ENCODE peak calls at places on chromosomes 13 and 19, in five cellular contexts. One of them, this sample, is unnamed.

GRCh38 chr19:1373534-1374249 is 10.0 kb upstream of the NDUFS7 start:
- DNase-seq in HL-60: no peak
- DNase-seq in iris pigment epithelial cell: peak; percentile 86
- DNase-seq in T follicular helper cell: no peak
- DNase-seq in stimulated activated CD8-positive, alpha-beta memory T cell treated with anti-CD3 and anti-CD28 coated beads, Interleukin-2, amount 100 ng/mL, for 48 hours: no peak
- DNase-seq in this sample: no peak

GRCh38 chr19:4343845-4344713 is 717 bp downstream of the MPND start:
- DNase-seq in HL-60: peak; percentile 28
- DNase-seq in iris pigment epithelial cell: no peak
- DNase-seq in T follicular helper cell: no peak
- DNase-seq in stimulated activated CD8-positive, alpha-beta memory T cell treated with anti-CD3 and anti-CD28 coated beads, Interleukin-2, amount 100 ng/mL, for 48 hours: no peak
- DNase-seq in this sample: no peak

GRCh38 chr13:66675620-66676019 is 554.5 kb downstream of the PCDH9 start:
- DNase-seq in HL-60: no peak
- DNase-seq in iris pigment epithelial cell: peak; percentile 57
- DNase-seq in T follicular helper cell: no peak
- DNase-seq in stimulated activated CD8-positive, alpha-beta memory T cell treated with anti-CD3 and anti-CD28 coated beads, Interleukin-2, amount 100 ng/mL, for 48 hours: no peak
- DNase-seq in this sample: no peak

GRCh38 chr13:40439928-40440327 is 226.5 kb downstream of the FOXO1 start:
- DNase-seq in HL-60: no peak
- DNase-seq in iris pigment epithelial cell: no peak
- DNase-seq in T follicular helper cell: no peak
- DNase-seq in stimulated activated CD8-positive, alpha-beta memory T cell treated with anti-CD3 and anti-CD28 coated beads, Interleukin-2, amount 100 ng/mL, for 48 hours: no peak
- DNase-seq in this sample: no peak

GRCh38 chr19:15595069-15595468 is 19.9 kb upstream of the CYP4F8 start:
- DNase-seq in HL-60: no peak
- DNase-seq in iris pigment epithelial cell: no peak
- DNase-seq in T follicular helper cell: no peak
- DNase-seq in stimulated activated CD8-positive, alpha-beta memory T cell treated with anti-CD3 and anti-CD28 coated beads, Interleukin-2, amount 100 ng/mL, for 48 hours: no peak
- DNase-seq in this sample: no peak

GRCh38 chr13:47027797-47028437 is 131.1 kb upstream of the HTR2A start:
- DNase-seq in HL-60: no peak
- DNase-seq in iris pigment epithelial cell: no peak
- DNase-seq in T follicular helper cell: no peak
- DNase-seq in stimulated activated CD8-positive, alpha-beta memory T cell treated with anti-CD3 and anti-CD28 coated beads, Interleukin-2, amount 100 ng/mL, for 48 hours: no peak
- DNase-seq in this sample: no peak

GRCh38 chr19:17766543-17767131 is 15.4 kb downstream of the FCHO1 start:
- DNase-seq in HL-60: peak; percentile 81
- DNase-seq in iris pigment epithelial cell: peak; percentile 78
- DNase-seq in T follicular helper cell: no peak
- DNase-seq in stimulated activated CD8-positive, alpha-beta memory T cell treated with anti-CD3 and anti-CD28 coated beads, Interleukin-2, amount 100 ng/mL, for 48 hours: no peak
- DNase-seq in this sample: peak; percentile 80

GRCh38 chr19:38528213-38528755 is 89.5 kb downstream of the MAP4K1 start:
- DNase-seq in HL-60: no peak
- DNase-seq in iris pigment epithelial cell: no peak
- DNase-seq in T follicular helper cell: no peak
- DNase-seq in stimulated activated CD8-positive, alpha-beta memory T cell treated with anti-CD3 and anti-CD28 coated beads, Interleukin-2, amount 100 ng/mL, for 48 hours: no peak
- DNase-seq in this sample: no peak

GRCh38 chr19:45171211-45171623 is 6.8 kb downstream of the TRAPPC6A start:
- DNase-seq in HL-60: no peak
- DNase-seq in iris pigment epithelial cell: no peak
- DNase-seq in T follicular helper cell: no peak
- DNase-seq in stimulated activated CD8-positive, alpha-beta memory T cell treated with anti-CD3 and anti-CD28 coated beads, Interleukin-2, amount 100 ng/mL, for 48 hours: no peak
- DNase-seq in this sample: peak; percentile 13

GRCh38 chr19:4049432-4049831 is 17.3 kb downstream of the ZBTB7A start:
- DNase-seq in HL-60: no peak
- DNase-seq in iris pigment epithelial cell: no peak
- DNase-seq in T follicular helper cell: no peak
- DNase-seq in stimulated activated CD8-positive, alpha-beta memory T cell treated with anti-CD3 and anti-CD28 coated beads, Interleukin-2, amount 100 ng/mL, for 48 hours: no peak
- DNase-seq in this sample: no peak

GRCh38 chr13:112975401-112975939 is 6.5 kb downstream of the MCF2L start:
- DNase-seq in HL-60: no peak
- DNase-seq in iris pigment epithelial cell: no peak
- DNase-seq in T follicular helper cell: no peak
- DNase-seq in stimulated activated CD8-positive, alpha-beta memory T cell treated with anti-CD3 and anti-CD28 coated beads, Interleukin-2, amount 100 ng/mL, for 48 hours: no peak
- DNase-seq in this sample: no peak

GRCh38 chr13:100098445-100099116 is 9.7 kb downstream of the PCCA start:
- DNase-seq in HL-60: no peak
- DNase-seq in iris pigment epithelial cell: no peak
- DNase-seq in T follicular helper cell: no peak
- DNase-seq in stimulated activated CD8-positive, alpha-beta memory T cell treated with anti-CD3 and anti-CD28 coated beads, Interleukin-2, amount 100 ng/mL, for 48 hours: no peak
- DNase-seq in this sample: no peak

GRCh38 chr19:4362871-4363545 is 19.6 kb downstream of the MPND start:
- DNase-seq in HL-60: no peak
- DNase-seq in iris pigment epithelial cell: no peak
- DNase-seq in T follicular helper cell: no peak
- DNase-seq in stimulated activated CD8-positive, alpha-beta memory T cell treated with anti-CD3 and anti-CD28 coated beads, Interleukin-2, amount 100 ng/mL, for 48 hours: no peak
- DNase-seq in this sample: no peak

GRCh38 chr13:59982631-59983382 is 180.9 kb downstream of the DIAPH3 start:
- DNase-seq in HL-60: no peak
- DNase-seq in iris pigment epithelial cell: peak; percentile 70
- DNase-seq in T follicular helper cell: no peak
- DNase-seq in stimulated activated CD8-positive, alpha-beta memory T cell treated with anti-CD3 and anti-CD28 coated beads, Interleukin-2, amount 100 ng/mL, for 48 hours: no peak
- DNase-seq in this sample: no peak

GRCh38 chr19:16564842-16565241 is 7.4 kb downstream of the SLC35E1 start:
- DNase-seq in HL-60: no peak
- DNase-seq in iris pigment epithelial cell: no peak
- DNase-seq in T follicular helper cell: no peak
- DNase-seq in stimulated activated CD8-positive, alpha-beta memory T cell treated with anti-CD3 and anti-CD28 coated beads, Interleukin-2, amount 100 ng/mL, for 48 hours: no peak
- DNase-seq in this sample: no peak